ENCODE peak calls at places on chromosome 1, in five cellular contexts. A, W, R, T and X are unnamed samples.

GRCh38 chr1:168343566-168343965 is 62.9 kb downstream of the TBX19 start:
- DNase-seq in A (peak; percentile 26), W (no peak), R (peak; percentile 23), T (no peak), X (no peak)

GRCh38 chr1:177571076-177571475 is 398.8 kb downstream of the SEC16B start:
- DNase-seq in A (no peak), W (no peak), R (no peak), T (no peak), X (no peak)

GRCh38 chr1:119903443-119903835 is 7.1 kb upstream of the ADAM30 start:
- DNase-seq in A (no peak), W (no peak), R (no peak), T (no peak), X (no peak)

GRCh38 chr1:230641346-230641745 is 935 bp upstream of the COG2 start:
- DNase-seq in A (no peak), W (no peak), R (no peak), T (no peak), X (no peak)

GRCh38 chr1:206693029-206693428 is 8.3 kb downstream of the MAPKAPK2 start:
- DNase-seq in A (no peak), W (no peak), R (no peak), T (no peak), X (peak; percentile 22)

GRCh38 chr1:24244519-24245268 is 57.6 kb upstream of the IFNLR1 start:
- DNase-seq in A (no peak), W (no peak), R (no peak), T (no peak), X (no peak)

GRCh38 chr1:108036796-108037545 is 72.0 kb upstream of the VAV3 start:
- DNase-seq in A (no peak), W (no peak), R (no peak), T (no peak), X (no peak)

GRCh38 chr1:41695118-41695517 is 210.6 kb upstream of the EDN2 start:
- DNase-seq in A (no peak), W (no peak), R (no peak), T (no peak), X (no peak)

GRCh38 chr1:206912445-206913095 is 9.2 kb downstream of the FCMR start:
- DNase-seq in A (peak; percentile 77), W (no peak), R (peak; percentile 61), T (no peak), X (peak; percentile 81)

GRCh38 chr1:47137925-47138615 is 829 bp downstream of the CYP4A22 start:
- DNase-seq in A (no peak), W (no peak), R (no peak), T (no peak), X (no peak)

GRCh38 chr1:243667591-243667990 is 182.5 kb downstream of the AKT3 start:
- DNase-seq in A (no peak), W (no peak), R (no peak), T (peak; percentile 1), X (no peak)

GRCh38 chr1:243667133-243667532 is 182.9 kb downstream of the AKT3 start:
- DNase-seq in A (no peak), W (no peak), R (no peak), T (no peak), X (no peak)

GRCh38 chr1:243672675-243673074 is 177.4 kb downstream of the AKT3 start:
- DNase-seq in A (no peak), W (no peak), R (no peak), T (no peak), X (no peak)
- H3K4me3 ChIP-seq in A (no peak overlapping the region), W (no peak overlapping the region), R (no peak overlapping the region), T (no peak overlapping the region), X (no peak overlapping the region)

DNA sequence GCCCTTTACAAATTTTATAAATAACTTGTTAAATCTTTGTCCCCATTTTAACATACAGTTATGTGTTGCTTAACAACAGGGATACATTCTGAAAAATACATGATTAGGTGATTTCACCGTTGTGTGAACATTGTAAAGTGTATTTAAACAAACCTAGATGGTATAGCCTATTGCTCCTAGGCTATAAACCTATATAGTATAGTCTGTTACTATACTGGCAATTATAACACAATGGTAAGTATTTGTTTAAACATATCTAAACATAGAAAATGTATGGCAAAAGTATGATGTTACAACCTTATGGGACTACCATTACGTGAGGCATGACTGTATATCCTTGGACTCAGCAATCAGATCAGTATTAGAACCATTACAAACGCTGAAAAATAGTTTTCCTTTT is 36.6 kb downstream of the GATAD2B start:
- DNase-seq in A (no peak), W (no peak), R (no peak), T (no peak), X (no peak)
- TF ChIP-seq HDAC2 in A (no peak), W (no peak), R (no peak), T (no peak), X (no peak)

GRCh38 chr1:55039342-55040082 is at the start of gene PCSK9:
- DNase-seq in A (peak; percentile 49), W (no peak), R (peak; percentile 60), T (no peak), X (peak; percentile 78)
- H3K4me3 ChIP-seq in A (peak within 1 kb of the TSS; percentile 52), W (peak within 1 kb of the TSS; percentile 65), R (peak within 1 kb of the TSS; percentile 76), T (no peak within 1 kb of the TSS), X (peak within 1 kb of the TSS; percentile 56)

GRCh38 chr1:43803105-43803504 is 95.8 kb downstream of the ST3GAL3 start:
- DNase-seq in A (no peak), W (no peak), R (no peak), T (no peak), X (no peak)
- TF ChIP-seq HDAC2 in A (no peak), W (no peak), R (no peak), T (no peak), X (no peak)

DNA sequence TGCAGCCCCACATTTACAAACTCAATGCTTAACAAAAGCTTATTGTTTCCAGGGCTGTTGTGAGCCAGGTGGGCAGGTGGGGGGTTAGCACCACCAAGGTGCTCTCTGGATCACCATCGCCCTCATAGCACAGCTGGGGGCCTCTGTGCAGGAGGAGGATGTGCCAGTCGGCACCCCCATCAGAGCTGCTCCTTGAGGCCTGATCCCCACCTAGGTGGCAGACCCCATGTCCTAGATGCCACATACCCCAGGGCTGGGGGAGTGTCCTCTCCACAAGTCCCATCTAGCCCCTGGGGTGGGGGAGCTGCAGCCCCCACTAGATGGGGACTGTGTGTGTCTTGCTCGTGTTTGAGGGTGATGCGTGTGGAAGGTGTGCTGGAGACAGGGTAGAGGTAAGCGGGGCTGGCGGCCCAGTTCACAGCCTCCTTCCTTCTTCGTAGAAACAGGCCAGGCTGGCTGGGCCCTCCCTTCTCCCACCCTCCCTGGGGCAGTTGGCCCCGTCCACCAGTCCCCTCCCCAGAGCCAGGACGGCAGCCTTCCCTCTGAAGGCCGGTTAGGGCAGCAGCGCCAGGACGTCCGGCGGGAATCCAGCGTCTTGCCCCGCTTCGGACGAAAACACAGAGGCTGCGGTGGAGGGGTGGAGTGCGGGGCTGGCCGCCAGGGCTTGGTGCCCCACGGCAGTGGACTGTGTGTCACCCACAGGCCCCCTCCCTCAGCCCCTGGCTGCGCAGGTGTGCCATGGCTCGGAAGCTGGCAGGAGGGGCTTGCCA is 3.4 kb downstream of the PRDM16 start:
- DNase-seq in A (no peak), W (no peak), R (no peak), T (no peak), X (no peak)
- H3K4me3 ChIP-seq in A (no peak overlapping the region), W (peak overlapping the region; percentile 57), R (no peak overlapping the region), T (no peak overlapping the region), X (no peak overlapping the region)